ENCODE peak calls at places on chromosomes 11 and 22, in eight cellular contexts. H, V, K, J, Z, A, Y and D are unnamed samples. For H3K27me3, the result is how much of the 10 kb centered on the place peaks cover.

GRCh38 chr11:7630002-7630401 is 43.3 kb downstream of the CYB5R2 start:
- DNase-seq in K (peak), J (no peak), A (peak), Z (peak), Y (no peak), V (no peak), H (no peak), D (no peak)

GRCh38 chr11:8683115-8683807 is 669 bp downstream of the RPL27A start:
- DNase-seq in Y (peak), V (no peak), Z (no peak), J (no peak), A (no peak), H (no peak), K (no peak), D (no peak)

GRCh38 chr11:131955901-131956300 is 585.5 kb downstream of the NTM start:
- DNase-seq in K (no peak), H (peak), A (no peak), V (no peak), Y (no peak), Z (no peak), J (no peak), D (no peak)

GRCh38 chr11:111419641-111420327 is 40.7 kb upstream of the POU2AF1 start:
- DNase-seq in J (peak), K (no peak), A (no peak), Z (peak), Y (no peak), H (no peak), V (no peak), D (peak)

GRCh38 chr11:115458877-115459276 is 45.3 kb downstream of the CADM1 start:
- DNase-seq in J (no peak), Z (no peak), H (no peak), Y (no peak), K (no peak), V (no peak), A (no peak), D (no peak)

GRCh38 chr22:45212992-45213751 is 27.5 kb downstream of the KIAA0930 start:
- DNase-seq in Y (no peak), Z (peak), V (no peak), A (peak), H (peak), J (peak), K (peak), D (peak)

GRCh38 chr11:93537022-93537421 is 6.2 kb downstream of the SMCO4 start:
- DNase-seq in Y (no peak), H (no peak), A (peak), J (peak), Z (peak), V (no peak), K (peak), D (peak)

GRCh38 chr22:44659140-44659539 is 42.9 kb upstream of the PRR5 start:
- DNase-seq in Z (no peak), Y (no peak), K (no peak), J (no peak), V (no peak), A (peak), H (no peak), D (peak)

GRCh38 chr11:9001736-9002135 is 2.1 kb downstream of the NRIP3 start:
- DNase-seq in Y (no peak), Z (no peak), J (no peak), A (no peak), V (no peak), K (no peak), H (peak), D (no peak)

GRCh38 chr22:41574847-41575381 is 14.1 kb downstream of the CSDC2 start:
- DNase-seq in V (no peak), Z (no peak), A (peak), K (peak), Y (no peak), J (peak), H (peak), D (peak)

GRCh38 chr11:69553416-69554357 is 72.2 kb downstream of the LINC01488 start:
- DNase-seq in J (no peak), Y (no peak), K (no peak), Z (no peak), V (peak), A (no peak), H (no peak), D (no peak)

GRCh38 chr22:40273319-40273718 is 73.0 kb upstream of the ADSL start:
- DNase-seq in V (no peak), K (no peak), Y (no peak), J (no peak), H (no peak), A (no peak), Z (no peak), D (no peak)

GRCh38 chr22:25054943-25055511 is 102.5 kb downstream of the KIAA1671 start:
- DNase-seq in J (peak), Y (no peak), K (no peak), H (no peak), V (no peak), Z (no peak), A (no peak), D (peak)

GRCh38 chr11:65305501-65306268 is 9.0 kb upstream of the CDC42EP2 start:
- DNase-seq in J (no peak), Z (no peak), Y (no peak), A (no peak), V (peak), K (no peak), H (peak), D (peak)

GRCh38 chr11:6747097-6747662 is 24.6 kb downstream of the OR2AG2 start:
- DNase-seq in J (no peak), H (no peak), V (no peak), Z (no peak), K (no peak), Y (no peak), A (no peak), D (no peak)

GRCh38 chr11:122095950-122096942 is 19.8 kb downstream of the BLID start:
- DNase-seq in Z (no peak), K (no peak), Y (no peak), H (no peak), V (no peak), A (no peak), J (no peak), D (no peak)

GRCh38 chr11:96424693-96425092 is 34.9 kb downstream of the JRKL start:
- DNase-seq in K (no peak), A (no peak), J (no peak), H (peak), V (no peak), Z (no peak), Y (no peak), D (no peak)

GRCh38 chr11:34053161-34053686 is 1.7 kb downstream of the CAPRIN1 start:
- DNase-seq in A (peak), V (peak), J (peak), Y (peak), K (peak), Z (peak), H (peak), D (peak)

GRCh38 chr22:45638834-45639746 is 32.5 kb upstream of the ATXN10 start:
- DNase-seq in Z (no peak), H (peak), J (peak), A (peak), Y (no peak), K (peak), V (no peak), D (peak)

GRCh38 chr22:49454726-49455125 is 372.9 kb downstream of the BRD1 start:
- DNase-seq in K (no peak), J (no peak), Y (no peak), Z (peak), V (no peak), H (no peak), A (no peak), D (no peak)

GRCh38 chr22:49450521-49450920 is 377.2 kb downstream of the BRD1 start:
- DNase-seq in V (no peak), H (no peak), A (no peak), K (no peak), Z (no peak), J (peak), Y (peak), D (no peak)

GRCh38 chr22:49453816-49454215 is 373.9 kb downstream of the BRD1 start:
- DNase-seq in V (no peak), J (no peak), H (no peak), Y (no peak), Z (peak), A (no peak), K (no peak), D (no peak)

GRCh38 chr22:49451070-49451840 is 376.4 kb downstream of the BRD1 start:
- DNase-seq in J (peak), Y (no peak), H (no peak), Z (peak), K (no peak), A (no peak), V (no peak), D (no peak)

GRCh38 chr22:49452362-49452946 is 375.2 kb downstream of the BRD1 start:
- DNase-seq in K (no peak), A (no peak), J (no peak), H (no peak), Z (no peak), V (no peak), Y (no peak), D (no peak)
- H3K27me3 ChIP-seq in K (half or more), A (under half), J (under half), H (under half), Z (under half), V (under half), Y (under half), D (under half)

GRCh38 chr11:2612884-2613571 is 86.8 kb downstream of the KCNQ1OT1 start:
- DNase-seq in Z (no peak), K (no peak), A (no peak), V (peak), H (peak), J (no peak), Y (no peak), D (no peak)
- H3K27me3 ChIP-seq in Z (under half), K (under half), A (under half), V (under half), H (under half), J (under half), Y (half or more), D (under half)

GRCh38 chr11:27570542-27570941 is 64.0 kb upstream of the LIN7C start:
- DNase-seq in A (no peak), K (no peak), Y (no peak), V (no peak), Z (no peak), H (no peak), J (no peak), D (no peak)
- H3K27me3 ChIP-seq in A (under half), K (under half), Y (under half), V (under half), Z (under half), H (under half), J (under half), D (under half)

GRCh38 chr11:123408619-123409455 is 21.2 kb upstream of the GRAMD1B start:
- DNase-seq in H (no peak), V (no peak), Y (no peak), J (no peak), Z (no peak), A (no peak), K (no peak), D (no peak)
- H3K27me3 ChIP-seq in H (under half), V (under half), Y (under half), J (under half), Z (under half), A (under half), K (under half), D (under half)

DNA sequence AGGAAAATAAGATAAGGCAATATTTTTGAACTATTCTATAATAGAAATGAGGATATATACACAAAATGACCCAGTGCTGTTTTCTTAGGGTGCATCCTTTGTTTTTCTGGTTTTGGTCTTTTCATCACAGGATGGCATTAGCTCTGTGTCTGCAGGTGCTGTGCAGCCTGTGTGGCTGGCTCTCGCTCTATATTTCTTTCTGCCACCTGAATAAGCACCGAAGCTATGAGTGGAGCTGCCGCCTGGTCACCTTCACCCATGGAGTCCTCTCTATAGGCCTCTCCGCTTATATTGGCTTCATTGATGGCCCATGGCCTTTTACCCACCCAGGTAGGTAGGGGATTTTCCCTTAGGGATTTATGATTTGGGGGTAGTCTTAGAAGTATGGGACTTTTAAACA is 2.2 kb downstream of the TLCD5 start:
- DNase-seq in K (no peak), Z (no peak), V (no peak), H (no peak), J (no peak), Y (no peak), A (no peak), D (no peak)
- H3K27me3 ChIP-seq in K (under half), Z (under half), V (under half), H (under half), J (under half), Y (under half), A (under half), D (under half)

GRCh38 chr22:22423681-22424080 is 84.9 kb downstream of the ZNF280B start:
- DNase-seq in V (no peak), J (no peak), A (no peak), Y (no peak), Z (no peak), H (no peak), K (no peak), D (no peak)
- H3K27me3 ChIP-seq in V (under half), J (under half), A (under half), Y (half or more), Z (under half), H (under half), K (half or more), D (under half)